ENCODE peak calls at places on chromosomes 11 and 22, in ten cellular contexts. One of them, this sample, is unnamed.

GRCh38 chr11:123219066-123219697 is 24.1 kb upstream of the CLMP start:
- DNase-seq in uterus: no peak
- DNase-seq in astrocyte of the spinal cord: no peak
- DNase-seq in heart left ventricle: no peak
- DNase-seq in body of pancreas: no peak
- DNase-seq in CD14-positive monocyte: no peak
- DNase-seq in transverse colon: no peak
- DNase-seq in endothelial cell: no peak
- DNase-seq in type B pancreatic cell: no peak
- DNase-seq in coronary artery: no peak
- DNase-seq in this sample: no peak

GRCh38 chr22:49481651-49482399 is 345.8 kb downstream of the BRD1 start:
- DNase-seq in uterus: no peak
- DNase-seq in astrocyte of the spinal cord: no peak
- DNase-seq in heart left ventricle: no peak
- DNase-seq in body of pancreas: no peak
- DNase-seq in CD14-positive monocyte: peak
- DNase-seq in transverse colon: no peak
- DNase-seq in endothelial cell: no peak
- DNase-seq in type B pancreatic cell: peak
- DNase-seq in coronary artery: peak
- DNase-seq in this sample: no peak

GRCh38 chr11:112516261-112516660 is 255.6 kb upstream of the PLET1 start:
- DNase-seq in uterus: no peak
- DNase-seq in astrocyte of the spinal cord: no peak
- DNase-seq in heart left ventricle: no peak
- DNase-seq in body of pancreas: no peak
- DNase-seq in CD14-positive monocyte: no peak
- DNase-seq in transverse colon: no peak
- DNase-seq in endothelial cell: no peak
- DNase-seq in type B pancreatic cell: no peak
- DNase-seq in coronary artery: no peak
- DNase-seq in this sample: no peak

GRCh38 chr11:33633251-33634003 is 67.2 kb downstream of the C11orf91 start:
- DNase-seq in uterus: no peak
- DNase-seq in astrocyte of the spinal cord: peak
- DNase-seq in heart left ventricle: no peak
- DNase-seq in body of pancreas: no peak
- DNase-seq in CD14-positive monocyte: no peak
- DNase-seq in transverse colon: peak
- DNase-seq in endothelial cell: no peak
- DNase-seq in type B pancreatic cell: no peak
- DNase-seq in coronary artery: no peak
- DNase-seq in this sample: peak

GRCh38 chr22:48720662-48721393 is 1106.8 kb downstream of the BRD1 start:
- DNase-seq in uterus: no peak
- DNase-seq in astrocyte of the spinal cord: no peak
- DNase-seq in heart left ventricle: no peak
- DNase-seq in body of pancreas: no peak
- DNase-seq in CD14-positive monocyte: peak
- DNase-seq in transverse colon: no peak
- DNase-seq in endothelial cell: no peak
- DNase-seq in type B pancreatic cell: no peak
- DNase-seq in coronary artery: no peak
- DNase-seq in this sample: peak

GRCh38 chr11:30816959-30817880 is 231.1 kb upstream of the MPPED2 start:
- DNase-seq in uterus: no peak
- DNase-seq in astrocyte of the spinal cord: no peak
- DNase-seq in heart left ventricle: no peak
- DNase-seq in body of pancreas: no peak
- DNase-seq in CD14-positive monocyte: no peak
- DNase-seq in transverse colon: no peak
- DNase-seq in endothelial cell: no peak
- DNase-seq in type B pancreatic cell: no peak
- DNase-seq in coronary artery: no peak
- DNase-seq in this sample: no peak

GRCh38 chr11:15485432-15485831 is 370.7 kb downstream of the INSC start:
- DNase-seq in uterus: no peak
- DNase-seq in astrocyte of the spinal cord: no peak
- DNase-seq in heart left ventricle: no peak
- DNase-seq in body of pancreas: no peak
- DNase-seq in CD14-positive monocyte: no peak
- DNase-seq in transverse colon: no peak
- DNase-seq in endothelial cell: no peak
- DNase-seq in type B pancreatic cell: no peak
- DNase-seq in coronary artery: no peak
- DNase-seq in this sample: no peak

GRCh38 chr11:119012629-119013170 is 5.4 kb downstream of the RPS25 start:
- DNase-seq in uterus: no peak
- DNase-seq in astrocyte of the spinal cord: no peak
- DNase-seq in heart left ventricle: no peak
- DNase-seq in body of pancreas: no peak
- DNase-seq in CD14-positive monocyte: no peak
- DNase-seq in transverse colon: no peak
- DNase-seq in endothelial cell: no peak
- DNase-seq in type B pancreatic cell: no peak
- DNase-seq in coronary artery: no peak
- DNase-seq in this sample: no peak

GRCh38 chr22:36738416-36739020 is 35.0 kb upstream of the CACNG2 start:
- DNase-seq in uterus: no peak
- DNase-seq in astrocyte of the spinal cord: no peak
- DNase-seq in heart left ventricle: no peak
- DNase-seq in body of pancreas: no peak
- DNase-seq in CD14-positive monocyte: no peak
- DNase-seq in transverse colon: no peak
- DNase-seq in endothelial cell: no peak
- DNase-seq in type B pancreatic cell: peak
- DNase-seq in coronary artery: peak
- DNase-seq in this sample: peak

GRCh38 chr22:21444701-21445436 is 22.3 kb upstream of the TMEM191C start:
- DNase-seq in uterus: peak
- DNase-seq in astrocyte of the spinal cord: no peak
- DNase-seq in heart left ventricle: peak
- DNase-seq in body of pancreas: no peak
- DNase-seq in CD14-positive monocyte: no peak
- DNase-seq in transverse colon: no peak
- DNase-seq in endothelial cell: peak
- DNase-seq in type B pancreatic cell: peak
- DNase-seq in coronary artery: no peak
- DNase-seq in this sample: peak

GRCh38 chr11:31987118-31988005 is 103.5 kb upstream of the RCN1 start:
- DNase-seq in uterus: no peak
- DNase-seq in astrocyte of the spinal cord: no peak
- DNase-seq in heart left ventricle: no peak
- DNase-seq in body of pancreas: no peak
- DNase-seq in CD14-positive monocyte: no peak
- DNase-seq in transverse colon: no peak
- DNase-seq in endothelial cell: peak
- DNase-seq in type B pancreatic cell: no peak
- DNase-seq in coronary artery: no peak
- DNase-seq in this sample: no peak

GRCh38 chr22:39518996-39519680 is 1.2 kb upstream of the ATF4 start:
- DNase-seq in uterus: no peak
- DNase-seq in astrocyte of the spinal cord: peak
- DNase-seq in heart left ventricle: no peak
- DNase-seq in body of pancreas: peak
- DNase-seq in CD14-positive monocyte: no peak
- DNase-seq in transverse colon: peak
- DNase-seq in endothelial cell: no peak
- DNase-seq in type B pancreatic cell: no peak
- DNase-seq in coronary artery: peak
- DNase-seq in this sample: no peak

GRCh38 chr11:8290122-8290810 is 26.6 kb upstream of the LMO1 start:
- DNase-seq in uterus: no peak
- DNase-seq in astrocyte of the spinal cord: no peak
- DNase-seq in heart left ventricle: no peak
- DNase-seq in body of pancreas: peak
- DNase-seq in CD14-positive monocyte: no peak
- DNase-seq in transverse colon: no peak
- DNase-seq in endothelial cell: no peak
- DNase-seq in type B pancreatic cell: no peak
- DNase-seq in coronary artery: no peak
- DNase-seq in this sample: no peak

GRCh38 chr22:45549739-45550138 is 47.1 kb downstream of the FBLN1 start:
- DNase-seq in uterus: no peak
- DNase-seq in astrocyte of the spinal cord: no peak
- DNase-seq in heart left ventricle: no peak
- DNase-seq in body of pancreas: no peak
- DNase-seq in CD14-positive monocyte: no peak
- DNase-seq in transverse colon: no peak
- DNase-seq in endothelial cell: no peak
- DNase-seq in type B pancreatic cell: no peak
- DNase-seq in coronary artery: no peak
- DNase-seq in this sample: no peak

DNA sequence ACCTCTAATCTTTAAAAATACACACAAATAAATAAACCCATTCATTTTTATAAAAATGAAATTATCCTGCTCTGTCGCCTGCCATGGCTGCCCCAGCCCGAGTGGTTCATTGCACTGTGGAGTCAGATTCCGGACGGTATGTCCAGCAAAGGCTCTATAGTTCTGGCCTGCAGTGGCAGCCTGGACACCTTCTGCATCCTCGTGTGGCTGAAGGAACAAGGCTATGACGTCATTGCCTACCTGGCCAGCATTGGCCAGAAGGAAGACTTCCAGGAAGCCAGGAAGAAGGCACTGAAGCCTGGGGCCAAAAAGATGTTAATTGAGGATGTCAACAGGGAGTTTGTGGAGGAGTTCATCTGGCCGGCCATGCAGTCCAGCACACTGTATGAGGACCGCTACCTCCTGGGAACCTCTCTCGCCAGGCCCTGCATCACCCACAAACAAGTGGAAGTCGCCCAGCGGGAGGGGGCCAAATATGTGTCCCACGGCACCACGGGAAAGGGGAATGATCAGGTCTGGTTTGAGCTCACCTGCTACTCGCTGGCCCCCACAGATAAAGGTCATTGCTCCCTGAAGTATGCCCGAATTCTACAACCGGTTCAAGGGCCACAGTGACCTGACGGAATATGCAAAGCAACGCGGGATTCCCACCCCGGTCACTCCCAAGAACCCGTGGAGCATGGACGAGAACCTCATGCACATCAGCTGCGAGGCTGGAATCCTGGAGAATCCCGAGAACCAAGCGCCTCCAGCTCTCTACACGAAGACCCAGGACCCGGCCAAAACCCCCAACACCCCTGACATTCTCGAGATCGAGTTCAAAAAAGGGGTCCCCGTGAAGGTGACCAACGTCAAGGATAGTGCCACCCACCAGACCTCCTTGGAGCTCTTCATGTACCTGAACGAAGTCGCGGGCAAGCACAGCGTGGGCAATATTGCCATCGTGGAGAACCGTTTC is 158.2 kb upstream of the GUCY1A2 start:
- DNase-seq in uterus: no peak
- DNase-seq in astrocyte of the spinal cord: no peak
- DNase-seq in heart left ventricle: no peak
- DNase-seq in body of pancreas: no peak
- DNase-seq in CD14-positive monocyte: no peak
- DNase-seq in transverse colon: no peak
- DNase-seq in endothelial cell: no peak
- DNase-seq in type B pancreatic cell: no peak
- DNase-seq in coronary artery: no peak
- DNase-seq in this sample: peak
- TF ChIP-seq CTCF in uterus: no peak
- TF ChIP-seq CTCF in astrocyte of the spinal cord: no peak
- TF ChIP-seq CTCF in heart left ventricle: no peak
- TF ChIP-seq CTCF in body of pancreas: no peak
- TF ChIP-seq CTCF in CD14-positive monocyte: no peak
- TF ChIP-seq CTCF in transverse colon: no peak
- TF ChIP-seq CTCF in endothelial cell: no peak
- TF ChIP-seq CTCF in type B pancreatic cell: no peak
- TF ChIP-seq CTCF in coronary artery: no peak
- TF ChIP-seq CTCF in this sample: no peak

DNA sequence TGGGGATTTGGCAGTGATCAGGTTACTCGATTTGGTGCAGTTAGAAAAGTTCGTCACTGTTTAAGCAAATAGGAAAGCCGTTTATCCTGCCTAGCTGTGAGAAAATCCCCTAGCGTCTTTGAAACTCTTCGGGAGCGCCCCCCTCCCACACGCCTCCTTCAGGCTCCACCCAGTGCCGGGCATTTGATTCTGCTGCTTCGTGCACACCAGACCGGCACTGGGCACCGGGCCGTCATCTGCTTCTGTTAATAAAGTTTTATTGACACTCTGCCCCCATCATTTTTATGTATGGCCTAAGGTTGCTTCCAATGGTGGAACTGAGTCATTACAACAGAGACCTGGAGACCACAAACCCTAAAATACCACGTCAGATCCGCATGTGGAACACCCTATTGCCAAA is 50.9 kb downstream of the IGF2 start:
- DNase-seq in uterus: no peak
- DNase-seq in astrocyte of the spinal cord: no peak
- DNase-seq in heart left ventricle: no peak
- DNase-seq in body of pancreas: no peak
- DNase-seq in CD14-positive monocyte: no peak
- DNase-seq in transverse colon: no peak
- DNase-seq in endothelial cell: no peak
- DNase-seq in type B pancreatic cell: no peak
- DNase-seq in coronary artery: no peak
- DNase-seq in this sample: peak
- TF ChIP-seq CTCF in uterus: no peak
- TF ChIP-seq CTCF in astrocyte of the spinal cord: no peak
- TF ChIP-seq CTCF in heart left ventricle: no peak
- TF ChIP-seq CTCF in body of pancreas: no peak
- TF ChIP-seq CTCF in CD14-positive monocyte: no peak
- TF ChIP-seq CTCF in transverse colon: no peak
- TF ChIP-seq CTCF in endothelial cell: no peak
- TF ChIP-seq CTCF in type B pancreatic cell: no peak
- TF ChIP-seq CTCF in coronary artery: no peak
- TF ChIP-seq CTCF in this sample: no peak

DNA sequence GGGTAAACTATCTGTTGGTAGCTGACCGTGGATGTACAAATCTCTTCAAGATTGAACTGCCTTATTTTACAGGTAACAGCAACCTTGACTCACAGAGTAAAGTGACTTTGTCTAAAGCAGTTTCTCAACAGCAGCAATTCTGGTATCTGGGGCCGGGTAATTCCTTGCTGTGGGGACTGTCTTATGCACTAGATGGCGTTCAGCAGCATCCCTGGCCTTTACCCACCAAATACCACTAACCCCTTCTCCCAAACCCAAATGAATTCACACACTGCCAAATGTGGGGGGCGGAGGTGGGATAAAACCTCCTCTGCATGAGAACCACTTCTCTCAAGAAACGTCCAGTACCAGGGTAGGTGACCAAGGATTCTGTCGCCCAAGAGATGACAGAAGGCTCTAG is 1.7 kb upstream of the INCENP start:
- DNase-seq in uterus: no peak
- DNase-seq in astrocyte of the spinal cord: no peak
- DNase-seq in heart left ventricle: no peak
- DNase-seq in body of pancreas: no peak
- DNase-seq in CD14-positive monocyte: no peak
- DNase-seq in transverse colon: no peak
- DNase-seq in endothelial cell: no peak
- DNase-seq in type B pancreatic cell: no peak
- DNase-seq in coronary artery: no peak
- DNase-seq in this sample: no peak
- TF ChIP-seq CTCF in uterus: no peak
- TF ChIP-seq CTCF in astrocyte of the spinal cord: peak
- TF ChIP-seq CTCF in heart left ventricle: no peak
- TF ChIP-seq CTCF in body of pancreas: no peak
- TF ChIP-seq CTCF in CD14-positive monocyte: no peak
- TF ChIP-seq CTCF in transverse colon: no peak
- TF ChIP-seq CTCF in endothelial cell: no peak
- TF ChIP-seq CTCF in type B pancreatic cell: peak
- TF ChIP-seq CTCF in coronary artery: no peak
- TF ChIP-seq CTCF in this sample: peak

GRCh38 chr11:36456136-36456535 is 53.9 kb downstream of the TRAF6 start:
- DNase-seq in uterus: no peak
- DNase-seq in astrocyte of the spinal cord: no peak
- DNase-seq in heart left ventricle: no peak
- DNase-seq in body of pancreas: no peak
- DNase-seq in CD14-positive monocyte: no peak
- DNase-seq in transverse colon: no peak
- DNase-seq in endothelial cell: no peak
- DNase-seq in type B pancreatic cell: peak
- DNase-seq in coronary artery: no peak
- DNase-seq in this sample: no peak
- TF ChIP-seq CTCF in uterus: no peak
- TF ChIP-seq CTCF in astrocyte of the spinal cord: no peak
- TF ChIP-seq CTCF in heart left ventricle: no peak
- TF ChIP-seq CTCF in body of pancreas: no peak
- TF ChIP-seq CTCF in CD14-positive monocyte: no peak
- TF ChIP-seq CTCF in transverse colon: no peak
- TF ChIP-seq CTCF in endothelial cell: no peak
- TF ChIP-seq CTCF in type B pancreatic cell: no peak
- TF ChIP-seq CTCF in coronary artery: no peak
- TF ChIP-seq CTCF in this sample: no peak

This sample was measured in RWPE2.